ENCODE peak calls at places on chromosomes 6 and 20, in six cellular contexts. M, Y, J, B, E and K are unnamed samples.

GRCh38 chr6:163392533-163392932 is 22.0 kb upstream of the QKI start:
- DNase-seq in B (no peak), Y (peak), E (no peak), M (no peak), J (peak), K (no peak)

GRCh38 chr6:100455230-100456124 is 9.2 kb downstream of the SIM1 start:
- DNase-seq in M (no peak), J (no peak), Y (no peak), B (no peak), E (no peak), K (no peak)

GRCh38 chr6:121157913-121158312 is 176.4 kb downstream of the TBC1D32 start:
- DNase-seq in E (no peak), B (no peak), J (no peak), Y (peak), M (no peak), K (no peak)

GRCh38 chr20:1879369-1879768 is 15.8 kb upstream of the SIRPA start:
- DNase-seq in M (no peak), E (no peak), J (no peak), Y (no peak), B (no peak), K (no peak)

GRCh38 chr20:12808006-12808567 is 200.7 kb upstream of the SPTLC3 start:
- DNase-seq in E (no peak), B (no peak), J (no peak), Y (no peak), M (no peak), K (no peak)

GRCh38 chr6:129835691-129836090 is 25.4 kb downstream of the TMEM244 start:
- DNase-seq in J (no peak), E (no peak), B (no peak), M (no peak), Y (no peak), K (no peak)

GRCh38 chr6:11772109-11772830 is 6.3 kb downstream of the ADTRP start:
- DNase-seq in B (peak), J (no peak), M (peak), Y (peak), E (no peak), K (no peak)

GRCh38 chr6:583116-583515 is 73.8 kb downstream of the HUS1B start:
- DNase-seq in Y (no peak), B (peak), M (no peak), J (no peak), E (no peak), K (no peak)

GRCh38 chr6:119628691-119629621 is 279.4 kb upstream of the MAN1A1 start:
- DNase-seq in Y (no peak), B (no peak), M (no peak), E (no peak), J (no peak), K (no peak)

GRCh38 chr6:37920667-37921066 is 101.1 kb downstream of the ZFAND3 start:
- DNase-seq in Y (no peak), B (no peak), M (no peak), E (no peak), J (no peak), K (no peak)

GRCh38 chr20:18614244-18614643 is 26.4 kb downstream of the DTD1 start:
- DNase-seq in Y (no peak), M (no peak), B (no peak), J (no peak), E (no peak), K (no peak)

GRCh38 chr20:57611605-57612311 is 8.5 kb downstream of the ZBP1 start:
- DNase-seq in E (no peak), B (no peak), M (no peak), Y (no peak), J (no peak), K (no peak)